ENCODE peak calls at places on chromosomes 12 and 14, in six cellular contexts. N, R, T, V, H and I are unnamed samples.

GRCh38 chr12:75724913-75725312 is 213.5 kb upstream of the KRR1 start:
- DNase-seq in N (peak), R (no peak), T (peak), V (peak), H (no peak), I (peak)

GRCh38 chr14:93231129-93231979 is 24.3 kb downstream of the UBR7 start:
- DNase-seq in N (peak), R (peak), T (peak), V (peak), H (no peak), I (no peak)

GRCh38 chr12:98073610-98074009 is 441.8 kb upstream of the TMPO start:
- DNase-seq in N (no peak), R (no peak), T (no peak), V (no peak), H (no peak), I (no peak)

GRCh38 chr12:17148706-17149105 is 542.7 kb upstream of the LMO3 start:
- DNase-seq in N (no peak), R (no peak), T (no peak), V (no peak), H (peak), I (no peak)

GRCh38 chr12:109959411-109960093 is 36.6 kb downstream of the GIT2 start:
- DNase-seq in N (no peak), R (no peak), T (no peak), V (no peak), H (no peak), I (no peak)

GRCh38 chr12:127075981-127076380 is 1191.0 kb upstream of the TMEM132C start:
- DNase-seq in N (no peak), R (no peak), T (no peak), V (no peak), H (no peak), I (no peak)

GRCh38 chr12:32437095-32437515 is 37.7 kb downstream of the FGD4 start:
- DNase-seq in N (peak), R (peak), T (no peak), V (peak), H (no peak), I (peak)

GRCh38 chr14:93010543-93011541 is 87.9 kb downstream of the CHGA start:
- DNase-seq in N (no peak), R (no peak), T (no peak), V (no peak), H (no peak), I (no peak)

GRCh38 chr14:97407701-97408407 is 610.7 kb downstream of the VRK1 start:
- DNase-seq in N (no peak), R (no peak), T (no peak), V (no peak), H (no peak), I (no peak)

GRCh38 chr14:75128596-75128990 is 1.7 kb upstream of the NEK9 start:
- DNase-seq in N (no peak), R (no peak), T (no peak), V (no peak), H (no peak), I (no peak)

GRCh38 chr12:14393736-14394135 is 28.3 kb downstream of the ATF7IP start:
- DNase-seq in N (peak), R (no peak), T (no peak), V (peak), H (no peak), I (no peak)

GRCh38 chr12:6226002-6226700 is 26.0 kb downstream of the CD9 start:
- DNase-seq in N (peak), R (peak), T (no peak), V (peak), H (no peak), I (no peak)

GRCh38 chr12:50581226-50582184 is 76.7 kb downstream of the DIP2B start:
- DNase-seq in N (peak), R (no peak), T (no peak), V (peak), H (no peak), I (no peak)

GRCh38 chr14:22434901-22435565 is 154.0 kb downstream of the DAD1 start:
- DNase-seq in N (no peak), R (no peak), T (no peak), V (no peak), H (no peak), I (no peak)

GRCh38 chr12:110972870-110973269 is 52.5 kb upstream of the MYL2 start:
- DNase-seq in N (no peak), R (no peak), T (no peak), V (no peak), H (no peak), I (no peak)

GRCh38 chr12:116382456-116382902 is 105.0 kb upstream of the MED13L start:
- DNase-seq in N (peak), R (no peak), T (no peak), V (peak), H (no peak), I (no peak)

GRCh38 chr14:100092832-100093231 is 27.6 kb downstream of the EVL start:
- DNase-seq in N (no peak), R (no peak), T (no peak), V (no peak), H (no peak), I (no peak)

GRCh38 chr12:58541300-58541690 is 379.0 kb downstream of the LRIG3 start:
- DNase-seq in N (peak), R (no peak), T (no peak), V (peak), H (no peak), I (no peak)

GRCh38 chr12:118354903-118355302 is 17.8 kb downstream of the TAOK3 start:
- DNase-seq in N (peak), R (no peak), T (no peak), V (peak), H (no peak), I (no peak)

GRCh38 chr14:45089813-45090212 is 5.9 kb downstream of the PRPF39 start:
- DNase-seq in N (peak), R (no peak), T (no peak), V (peak), H (no peak), I (no peak)

GRCh38 chr14:49975286-49975685 is 82.4 kb downstream of the ARF6 start:
- DNase-seq in N (peak), R (no peak), T (no peak), V (peak), H (no peak), I (peak)

GRCh38 chr12:107337354-107338095 is 244.2 kb upstream of the CRY1 start:
- DNase-seq in N (peak), R (no peak), T (no peak), V (peak), H (no peak), I (no peak)

GRCh38 chr12:1793426-1794210 is 26.7 kb upstream of the LRTM2 start:
- DNase-seq in N (no peak), R (no peak), T (peak), V (no peak), H (no peak), I (no peak)

GRCh38 chr14:101126376-101127130 is 223.0 kb upstream of the RTL1 start:
- DNase-seq in N (no peak), R (no peak), T (no peak), V (no peak), H (peak), I (no peak)

GRCh38 chr12:6925239-6925542 is 2.6 kb upstream of the ATN1 start:
- DNase-seq in N (no peak), R (no peak), T (no peak), V (no peak), H (no peak), I (no peak)

GRCh38 chr12:92493816-92494215 is 209.0 kb upstream of the PLEKHG7 start:
- DNase-seq in N (peak), R (no peak), T (no peak), V (peak), H (no peak), I (no peak)

GRCh38 chr14:23068792-23069412 is 11.6 kb upstream of the CDH24 start:
- DNase-seq in N (peak), R (peak), T (peak), V (peak), H (peak), I (peak)

GRCh38 chr12:110039085-110039807 is 9.1 kb downstream of the C12orf76 start:
- DNase-seq in N (peak), R (no peak), T (no peak), V (peak), H (no peak), I (peak)

GRCh38 chr14:55383541-55384140 is 28.0 kb downstream of the ATG14 start:
- DNase-seq in N (peak), R (no peak), T (no peak), V (no peak), H (no peak), I (no peak)

GRCh38 chr12:62686938-62687337 is 220.3 kb downstream of the MON2 start:
- DNase-seq in N (no peak), R (no peak), T (no peak), V (no peak), H (no peak), I (no peak)

GRCh38 chr12:4579305-4580097 is 17.5 kb downstream of the DYRK4 start:
- DNase-seq in N (no peak), R (no peak), T (peak), V (peak), H (no peak), I (no peak)

GRCh38 chr12:75878382-75878720 is 153.2 kb downstream of the PHLDA1 start:
- DNase-seq in N (no peak), R (peak), T (no peak), V (peak), H (no peak), I (peak)

GRCh38 chr12:5295966-5296365 is 135.9 kb upstream of the NTF3 start:
- DNase-seq in N (no peak), R (no peak), T (no peak), V (no peak), H (no peak), I (no peak)

GRCh38 chr14:34024768-34025144 is 73.9 kb upstream of the EGLN3 start:
- DNase-seq in N (no peak), R (no peak), T (no peak), V (no peak), H (no peak), I (no peak)

GRCh38 chr14:37598085-37598972 is 2.9 kb downstream of the TTC6 start:
- DNase-seq in N (no peak), R (no peak), T (no peak), V (no peak), H (no peak), I (no peak)

DNA sequence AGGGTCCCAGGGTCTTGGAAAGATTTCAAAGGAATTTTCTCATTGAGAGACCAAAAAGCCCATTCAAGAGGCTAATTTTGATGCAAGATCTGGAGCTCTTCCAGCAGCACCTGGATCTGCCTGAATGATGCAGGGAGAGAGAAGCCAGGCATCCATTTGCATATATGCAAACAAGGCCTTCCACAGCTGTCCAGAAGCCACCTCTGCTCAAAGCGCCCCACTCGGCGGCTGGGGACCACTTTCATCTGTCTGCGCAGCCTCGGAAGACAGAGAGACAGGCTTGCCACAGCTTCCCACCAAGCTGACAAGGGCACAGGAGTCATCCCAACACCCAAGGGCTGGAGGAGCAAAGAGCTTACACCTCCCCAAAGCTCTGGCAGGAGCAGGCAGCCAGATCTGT is 295.6 kb downstream of the DPF3 start:
- DNase-seq in N (no peak), R (no peak), T (no peak), V (no peak), H (no peak), I (no peak)
- TF ChIP-seq CTCF in N (no peak), R (no peak), T (no peak), V (no peak), H (no peak), I (no peak)

DNA sequence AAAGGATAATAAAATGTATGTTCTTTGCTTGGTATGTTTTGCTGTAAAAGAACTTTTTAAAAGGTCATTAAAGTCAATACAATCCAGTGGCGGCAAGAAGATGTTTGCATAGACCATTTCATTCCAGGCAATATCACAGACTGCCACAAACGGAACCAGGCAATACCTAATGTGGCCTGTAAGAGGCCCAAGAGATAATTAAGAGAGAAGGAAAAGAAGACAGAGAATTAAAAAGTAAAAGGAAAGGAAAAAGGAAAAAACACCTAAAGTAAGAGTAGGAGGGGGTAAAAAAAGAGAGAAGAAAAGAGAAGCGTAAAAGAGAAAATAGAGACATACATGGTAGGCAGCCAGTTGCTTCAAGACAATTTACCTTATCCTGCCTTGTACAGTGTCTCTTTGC is 6.8 kb upstream of the ARHGAP5 start:
- DNase-seq in N (no peak), R (no peak), T (no peak), V (no peak), H (no peak), I (no peak)
- TF ChIP-seq CTCF in N (no peak), R (no peak), T (no peak), V (no peak), H (no peak), I (no peak)

DNA sequence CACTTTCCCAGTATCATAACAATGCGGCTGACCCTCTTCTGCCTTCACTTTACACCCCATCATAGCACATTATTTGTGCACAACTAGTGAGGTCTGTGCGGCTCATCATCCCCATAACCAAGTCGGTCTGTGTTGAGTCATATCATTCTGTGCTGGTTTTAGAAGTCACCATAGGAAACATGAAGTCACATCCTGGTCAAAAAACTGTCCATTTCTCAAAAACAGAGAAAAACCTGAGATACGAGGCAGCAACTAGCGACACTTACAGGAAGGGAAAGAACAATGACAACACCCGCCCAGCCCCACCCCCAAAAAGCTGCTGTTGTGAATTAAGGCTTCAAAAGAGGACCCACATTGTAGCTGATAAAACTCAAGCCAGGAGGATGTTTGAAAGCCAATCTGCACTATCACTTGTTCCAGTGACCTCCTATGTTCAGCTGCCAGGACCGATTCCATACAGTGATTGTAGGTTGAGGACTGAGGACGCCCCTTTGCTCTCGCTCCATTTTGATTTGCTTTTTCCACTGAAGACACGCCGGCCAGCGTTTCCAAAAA is 87.7 kb downstream of the DUSP16 start:
- DNase-seq in N (peak), R (no peak), T (no peak), V (peak), H (no peak), I (no peak)
- TF ChIP-seq CTCF in N (no peak), R (no peak), T (no peak), V (no peak), H (no peak), I (no peak)

GRCh38 chr12:23221066-23221465 is 596.1 kb downstream of the ETNK1 start:
- DNase-seq in N (no peak), R (no peak), T (peak), V (no peak), H (no peak), I (no peak)

GRCh38 chr12:23221926-23222325 is 597.0 kb downstream of the ETNK1 start:
- DNase-seq in N (no peak), R (no peak), T (no peak), V (no peak), H (no peak), I (no peak)

GRCh38 chr12:23222801-23223200 is 597.8 kb downstream of the ETNK1 start:
- DNase-seq in N (no peak), R (no peak), T (no peak), V (no peak), H (no peak), I (no peak)

GRCh38 chr12:23217716-23218115 is 592.7 kb downstream of the ETNK1 start:
- DNase-seq in N (no peak), R (no peak), T (no peak), V (no peak), H (no peak), I (no peak)

DNA sequence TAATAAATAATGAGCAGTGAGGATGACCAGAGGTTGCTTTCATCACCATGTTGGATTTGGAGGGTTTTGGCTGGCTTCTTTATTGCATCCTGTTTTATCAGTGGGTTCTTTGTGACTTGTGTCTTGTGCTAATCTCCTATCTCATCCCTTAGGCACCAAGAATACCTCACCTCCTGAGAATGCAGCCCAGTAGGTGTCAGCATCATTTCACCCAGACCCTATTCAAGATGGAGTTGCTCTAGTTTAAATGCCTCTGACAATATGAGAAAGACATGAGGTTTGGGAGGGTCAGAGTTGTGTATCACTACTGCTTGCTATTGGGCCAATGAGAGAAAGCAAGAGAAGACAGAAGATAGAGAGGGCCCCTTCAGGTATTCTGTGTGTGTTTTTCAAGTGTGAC is 592.2 kb downstream of the ETNK1 start:
- DNase-seq in N (no peak), R (no peak), T (no peak), V (no peak), H (no peak), I (no peak)
- TF ChIP-seq CTCF in N (no peak), R (no peak), T (no peak), V (no peak), H (no peak), I (no peak)

GRCh38 chr12:47779301-47779942 is 6.4 kb downstream of the SLC48A1 start:
- DNase-seq in N (peak), R (peak), T (peak), V (peak), H (peak), I (peak)

GRCh38 chr12:47777151-47777550 is 4.1 kb downstream of the SLC48A1 start:
- DNase-seq in N (no peak), R (no peak), T (no peak), V (no peak), H (peak), I (no peak)

GRCh38 chr12:47777741-47778558 is 4.9 kb downstream of the SLC48A1 start:
- DNase-seq in N (no peak), R (no peak), T (peak), V (no peak), H (peak), I (no peak)

GRCh38 chr12:47779943-47780504 is 7.0 kb downstream of the SLC48A1 start:
- DNase-seq in N (no peak), R (no peak), T (no peak), V (no peak), H (peak), I (no peak)

GRCh38 chr12:47778842-47779241 is 5.8 kb downstream of the SLC48A1 start:
- DNase-seq in N (no peak), R (no peak), T (no peak), V (no peak), H (peak), I (no peak)
- TF ChIP-seq CTCF in N (no peak), R (no peak), T (no peak), V (no peak), H (no peak), I (no peak)

GRCh38 chr12:8860165-8860961 is 37.9 kb downstream of the A2ML1 start:
- DNase-seq in N (peak), R (peak), T (peak), V (peak), H (no peak), I (peak)
- TF ChIP-seq CTCF in N (peak), R (no peak), T (peak), V (peak), H (peak), I (peak)

GRCh38 chr14:70170976-70171375 is 17.8 kb downstream of the SLC8A3 start:
- DNase-seq in N (no peak), R (no peak), T (no peak), V (no peak), H (no peak), I (no peak)
- TF ChIP-seq CTCF in N (no peak), R (no peak), T (no peak), V (no peak), H (no peak), I (no peak)

DNA sequence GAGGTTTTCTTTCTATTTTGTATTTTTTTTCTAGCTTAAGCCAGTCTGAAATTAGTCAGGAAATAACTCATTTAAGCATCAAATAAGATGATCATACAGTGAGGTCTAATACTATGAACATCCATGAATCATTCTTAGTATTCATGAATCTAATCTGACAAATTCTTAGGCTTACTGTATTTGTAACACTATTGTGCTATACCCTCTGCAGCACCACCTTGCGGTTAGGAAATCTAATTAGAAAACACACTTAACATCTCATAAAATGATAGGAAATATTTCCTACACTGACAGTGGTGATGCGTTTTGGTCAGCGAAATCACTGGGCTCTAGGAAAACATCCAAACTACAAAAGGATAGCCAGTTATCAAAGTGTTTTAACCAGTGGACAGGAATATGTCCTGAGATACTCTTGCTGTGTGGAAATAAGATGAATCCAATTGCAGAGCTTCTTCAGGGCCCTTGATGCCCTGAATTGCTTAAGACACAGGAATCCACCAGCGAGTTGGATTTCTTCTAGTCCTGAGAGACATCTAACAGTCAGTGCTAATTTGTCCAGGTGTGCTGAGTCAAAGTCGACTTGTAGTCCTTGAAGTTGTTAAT is 109.3 kb upstream of the MYF6 start:
- DNase-seq in N (peak), R (no peak), T (no peak), V (peak), H (no peak), I (peak)
- TF ChIP-seq CTCF in N (peak), R (no peak), T (peak), V (peak), H (no peak), I (peak)

DNA sequence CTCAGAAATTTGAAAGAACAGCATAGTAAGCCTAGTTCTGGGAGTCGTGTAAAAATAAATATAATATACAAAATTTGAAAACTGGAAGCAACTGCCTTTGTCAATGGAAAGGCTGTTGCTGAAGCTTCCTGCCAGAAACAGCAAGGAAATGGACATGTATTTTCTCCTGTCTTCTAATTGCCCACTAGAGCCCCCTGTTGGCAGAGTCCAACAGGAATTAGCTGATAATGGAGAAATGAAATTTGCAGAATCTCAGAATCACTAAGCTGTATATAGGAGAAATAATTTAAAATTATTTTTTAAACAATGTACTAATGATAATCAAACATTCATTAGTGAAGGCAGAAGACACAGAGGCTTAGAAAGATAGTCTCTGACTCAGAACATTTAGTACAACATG is 414.8 kb downstream of the SLC6A15 start:
- DNase-seq in N (peak), R (no peak), T (no peak), V (no peak), H (no peak), I (no peak)
- TF ChIP-seq CTCF in N (peak), R (no peak), T (peak), V (peak), H (peak), I (peak)